ENCODE peak calls at places on chromosomes 11 and 22, in seven cellular contexts. F, U, D, A, R, V and K are unnamed samples.

GRCh38 chr22:32181043-32181442 is 21.9 kb upstream of the C22orf42 start:
- DNase-seq in F (no peak), U (no peak), D (no peak), A (no peak), R (no peak), V (no peak), K (no peak)

GRCh38 chr11:3164138-3164539 is 971 bp downstream of the OSBPL5 start:
- DNase-seq in F (no peak), U (no peak), D (no peak), A (peak), R (no peak), V (no peak), K (peak)

GRCh38 chr11:116683982-116684381 is 88.8 kb downstream of the BUD13 start:
- DNase-seq in F (no peak), U (no peak), D (no peak), A (no peak), R (no peak), V (no peak), K (no peak)

GRCh38 chr22:30310881-30311771 is 15.6 kb downstream of the TBC1D10A start:
- DNase-seq in F (peak), U (no peak), D (no peak), A (peak), R (no peak), V (peak), K (peak)

GRCh38 chr11:92808009-92808408 is 161.4 kb upstream of the MTNR1B start:
- DNase-seq in F (no peak), U (no peak), D (no peak), A (no peak), R (no peak), V (no peak), K (no peak)

GRCh38 chr11:115616941-115617340 is 112.7 kb upstream of the CADM1 start:
- DNase-seq in F (no peak), U (no peak), D (no peak), A (no peak), R (no peak), V (no peak), K (no peak)

GRCh38 chr11:3158131-3158591 is 6.9 kb downstream of the OSBPL5 start:
- DNase-seq in F (no peak), U (no peak), D (no peak), A (peak), R (no peak), V (no peak), K (peak)

GRCh38 chr22:19930537-19931486 is 10.8 kb upstream of the COMT start:
- DNase-seq in F (no peak), U (no peak), D (no peak), A (no peak), R (no peak), V (no peak), K (no peak)

GRCh38 chr11:132772712-132773545 is 759.4 kb downstream of the OPCML start:
- DNase-seq in F (no peak), U (no peak), D (no peak), A (no peak), R (no peak), V (peak), K (no peak)

GRCh38 chr11:92848578-92848977 is 120.9 kb upstream of the MTNR1B start:
- DNase-seq in F (no peak), U (no peak), D (no peak), A (no peak), R (no peak), V (no peak), K (no peak)

GRCh38 chr22:47724030-47724429 is 961.6 kb downstream of the TBC1D22A start:
- DNase-seq in F (no peak), U (no peak), D (peak), A (no peak), R (no peak), V (peak), K (no peak)

GRCh38 chr11:128711136-128711535 is 17.3 kb downstream of the FLI1 start:
- DNase-seq in F (no peak), U (no peak), D (no peak), A (no peak), R (no peak), V (no peak), K (no peak)

GRCh38 chr11:119372260-119373058 is 9.0 kb downstream of the USP2 start:
- DNase-seq in F (no peak), U (no peak), D (no peak), A (no peak), R (no peak), V (no peak), K (peak)

GRCh38 chr22:48675141-48675827 is 1152.4 kb downstream of the BRD1 start:
- DNase-seq in F (no peak), U (no peak), D (no peak), A (no peak), R (no peak), V (no peak), K (peak)

GRCh38 chr11:122981388-122982264 is at the start of gene BSX:
- DNase-seq in F (peak), U (peak), D (no peak), A (peak), R (no peak), V (no peak), K (peak)

GRCh38 chr22:19429950-19430889 is 1.3 kb downstream of the HIRA start:
- DNase-seq in F (peak), U (peak), D (no peak), A (peak), R (no peak), V (no peak), K (no peak)

GRCh38 chr22:35355744-35356420 is 25.0 kb upstream of the HMOX1 start:
- DNase-seq in F (no peak), U (no peak), D (no peak), A (no peak), R (no peak), V (no peak), K (no peak)

GRCh38 chr22:27554106-27554814 is 247.3 kb downstream of the MN1 start:
- DNase-seq in F (peak), U (no peak), D (no peak), A (peak), R (no peak), V (no peak), K (no peak)

GRCh38 chr11:44912270-44912987 is 38.3 kb downstream of the TP53I11 start:
- DNase-seq in F (no peak), U (no peak), D (no peak), A (no peak), R (no peak), V (no peak), K (no peak)

GRCh38 chr11:12430912-12431311 is 53.5 kb downstream of the PARVA start:
- DNase-seq in F (peak), U (no peak), D (no peak), A (peak), R (no peak), V (peak), K (no peak)

GRCh38 chr11:79336740-79337517 is 103.9 kb downstream of the TENM4 start:
- DNase-seq in F (no peak), U (no peak), D (no peak), A (no peak), R (no peak), V (no peak), K (no peak)

GRCh38 chr11:255176-255575 is 18.4 kb downstream of the PSMD13 start:
- DNase-seq in F (no peak), U (no peak), D (no peak), A (no peak), R (no peak), V (no peak), K (no peak)

GRCh38 chr22:22178992-22179391 is 65.6 kb upstream of the VPREB1 start:
- DNase-seq in F (no peak), U (no peak), D (no peak), A (no peak), R (no peak), V (no peak), K (no peak)

GRCh38 chr11:119012629-119013170 is 5.4 kb downstream of the RPS25 start:
- DNase-seq in F (no peak), U (peak), D (no peak), A (no peak), R (no peak), V (no peak), K (no peak)

GRCh38 chr11:110679323-110679980 is 32.8 kb downstream of the ARHGAP20 start:
- DNase-seq in F (no peak), U (no peak), D (no peak), A (no peak), R (no peak), V (no peak), K (no peak)

GRCh38 chr11:76721755-76722677 is 51.5 kb upstream of the LRRC32 start:
- DNase-seq in F (peak), U (peak), D (peak), A (peak), R (no peak), V (peak), K (peak)

GRCh38 chr11:116126540-116126939 is 622.3 kb upstream of the CADM1 start:
- DNase-seq in F (no peak), U (no peak), D (no peak), A (no peak), R (no peak), V (no peak), K (no peak)

GRCh38 chr22:32796865-32797573 is 4.5 kb upstream of the TIMP3 start:
- DNase-seq in F (peak), U (peak), D (peak), A (peak), R (no peak), V (no peak), K (peak)

GRCh38 chr22:43007519-43008102 is 7.3 kb downstream of the PACSIN2 start:
- DNase-seq in F (peak), U (peak), D (no peak), A (peak), R (no peak), V (no peak), K (no peak)

GRCh38 chr11:130223291-130223971 is 63.8 kb downstream of the ST14 start:
- DNase-seq in F (no peak), U (no peak), D (no peak), A (no peak), R (no peak), V (no peak), K (no peak)

GRCh38 chr11:96055706-96056387 is 131.9 kb upstream of the MTMR2 start:
- DNase-seq in F (no peak), U (no peak), D (no peak), A (no peak), R (no peak), V (no peak), K (no peak)

GRCh38 chr11:16001899-16002426 is 354.4 kb downstream of the SOX6 start:
- DNase-seq in F (peak), U (no peak), D (no peak), A (peak), R (no peak), V (no peak), K (peak)

GRCh38 chr22:29524440-29525191 is 28.9 kb downstream of the THOC5 start:
- DNase-seq in F (peak), U (peak), D (no peak), A (peak), R (no peak), V (no peak), K (no peak)

GRCh38 chr11:38019072-38019775 is 1421.2 kb upstream of the RAG2 start:
- DNase-seq in F (no peak), U (no peak), D (no peak), A (no peak), R (no peak), V (no peak), K (no peak)
- TF ChIP-seq CTCF in F (no peak), U (no peak), D (no peak), A (no peak), R (no peak), V (no peak), K (no peak)

DNA sequence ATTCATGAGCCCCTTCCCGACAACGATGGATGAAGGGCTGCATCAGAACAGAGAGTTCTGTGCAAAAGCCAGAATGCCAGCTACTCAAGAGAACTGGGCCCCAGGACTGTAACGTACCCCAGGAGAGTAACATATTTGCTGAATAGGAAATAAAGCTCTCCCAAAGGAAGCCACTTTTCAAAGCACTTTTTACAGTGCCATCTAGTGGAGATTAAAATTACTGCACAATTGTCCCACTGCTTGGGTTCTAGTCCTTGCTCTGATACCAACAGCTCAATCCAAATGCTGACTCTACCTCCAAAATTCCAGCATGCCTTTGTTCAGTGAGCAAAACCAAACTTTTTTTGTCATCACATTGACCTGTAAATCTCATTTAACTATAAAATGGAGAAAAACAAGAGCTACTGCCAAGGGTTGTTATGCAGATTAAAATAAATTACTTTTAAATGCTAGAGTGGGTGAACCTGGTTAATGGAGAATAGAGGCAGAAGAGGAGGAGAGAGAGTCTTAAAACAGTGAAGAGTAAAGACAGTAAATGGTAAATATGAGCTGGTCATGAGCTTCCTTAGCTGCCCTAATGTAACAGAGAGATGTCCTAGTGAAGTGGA is 87.6 kb upstream of the FSHB start:
- DNase-seq in F (no peak), U (peak), D (no peak), A (no peak), R (peak), V (no peak), K (no peak)
- TF ChIP-seq EP300 in F (no peak), U (no peak), D (no peak), A (no peak), R (no peak), V (no peak), K (no peak)

DNA sequence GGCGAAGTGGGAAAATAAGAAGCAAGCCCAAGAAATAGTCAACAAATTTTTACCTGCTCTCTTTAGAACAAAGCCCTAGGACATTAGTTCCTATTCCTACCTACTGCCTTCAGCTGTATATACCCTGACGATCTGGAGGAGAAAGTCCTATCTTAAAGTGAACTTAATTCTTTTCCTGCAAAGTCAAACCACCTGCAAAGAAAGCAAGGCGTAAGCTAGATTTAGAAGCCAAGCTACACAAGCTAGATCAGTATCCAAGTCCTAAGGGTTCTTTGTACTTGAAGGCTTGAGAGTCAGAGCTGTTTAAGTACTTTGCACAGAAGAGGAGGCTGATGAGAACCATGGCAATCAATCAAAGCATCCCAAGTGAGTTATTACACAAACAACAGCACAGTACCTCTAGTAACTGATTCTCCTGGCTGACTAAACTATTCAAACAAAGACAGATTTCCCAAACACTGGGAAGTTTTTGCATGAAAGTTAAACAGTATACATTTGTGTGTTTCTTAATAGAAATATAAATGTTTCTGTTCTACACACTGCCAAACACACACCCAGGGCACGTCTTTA is 1.9 kb downstream of the CDON start:
- DNase-seq in F (no peak), U (no peak), D (no peak), A (no peak), R (no peak), V (no peak), K (no peak)
- TF ChIP-seq POLR2AphosphoS5 in F (no peak), U (no peak), D (no peak), A (no peak), R (no peak), V (no peak), K (no peak)

GRCh38 chr11:72739240-72740059 is 12.8 kb downstream of the ARAP1 start:
- DNase-seq in F (no peak), U (no peak), D (no peak), A (no peak), R (no peak), V (no peak), K (no peak)

GRCh38 chr11:72737341-72737740 is 14.9 kb downstream of the ARAP1 start:
- DNase-seq in F (no peak), U (no peak), D (no peak), A (no peak), R (no peak), V (no peak), K (peak)

GRCh38 chr11:72738199-72739141 is 13.7 kb downstream of the ARAP1 start:
- DNase-seq in F (peak), U (peak), D (no peak), A (no peak), R (no peak), V (no peak), K (peak)

GRCh38 chr11:72735495-72736027 is 16.6 kb downstream of the ARAP1 start:
- DNase-seq in F (no peak), U (peak), D (no peak), A (no peak), R (no peak), V (no peak), K (peak)

DNA sequence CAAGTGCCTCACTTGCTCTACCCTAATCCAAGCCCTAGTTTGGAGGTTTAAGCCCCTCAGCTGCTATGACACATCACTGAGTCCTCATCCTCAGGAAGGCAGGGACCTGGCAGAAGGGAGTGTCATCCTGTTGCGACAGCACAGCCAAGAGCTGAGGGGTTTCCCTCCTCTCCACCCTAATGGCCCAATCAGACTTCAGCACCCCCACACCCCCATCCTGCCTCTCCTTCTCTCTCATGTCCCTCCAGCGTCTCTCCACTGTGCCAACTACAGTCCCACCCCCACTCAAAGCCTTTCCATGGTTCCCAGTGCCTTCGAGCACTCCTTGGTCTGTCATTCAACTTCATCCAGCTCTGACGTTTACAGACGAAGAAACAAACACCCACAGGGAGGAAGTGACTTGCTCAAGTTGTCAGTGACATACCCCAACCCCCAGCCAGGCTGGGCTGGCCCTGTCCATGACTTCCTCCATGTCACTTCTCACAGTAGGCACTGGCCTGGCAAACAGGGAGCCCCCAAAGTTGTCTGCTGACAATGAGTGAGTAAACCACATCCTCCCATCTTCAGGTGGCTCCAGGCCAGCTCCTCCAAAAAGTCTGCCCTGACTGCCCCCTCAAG is 15.6 kb downstream of the ARAP1 start:
- DNase-seq in F (no peak), U (peak), D (no peak), A (no peak), R (no peak), V (no peak), K (peak)
- TF ChIP-seq CTCF in F (no peak), U (no peak), D (no peak), A (no peak), R (no peak), V (no peak), K (peak)

DNA sequence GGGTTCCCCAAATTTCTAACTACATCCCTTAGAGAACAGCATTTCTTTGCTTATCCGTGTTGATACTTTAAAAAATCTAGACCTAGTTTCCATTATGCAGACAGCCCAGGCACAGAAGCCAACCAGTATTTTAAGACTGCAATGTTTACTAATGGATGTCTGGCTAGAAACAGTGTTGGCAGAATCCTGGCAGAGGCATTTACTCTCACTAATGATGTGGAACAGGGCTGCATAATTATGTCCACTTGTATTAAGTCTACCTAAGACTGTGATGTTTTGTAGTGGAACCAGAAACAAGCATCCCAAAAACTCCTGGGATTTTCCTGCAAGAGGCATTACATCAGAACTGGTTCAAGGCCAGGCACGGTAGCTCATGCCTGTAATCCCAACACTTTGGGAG is 50.2 kb upstream of the PICALM start:
- DNase-seq in F (no peak), U (no peak), D (no peak), A (no peak), R (no peak), V (no peak), K (no peak)
- TF ChIP-seq EP300 in F (no peak), U (no peak), D (no peak), A (no peak), R (no peak), V (no peak), K (no peak)

GRCh38 chr11:68843703-68844312 is 2.1 kb upstream of the CPT1A start:
- DNase-seq in F (peak), U (no peak), D (no peak), A (peak), R (no peak), V (no peak), K (peak)

GRCh38 chr11:68847395-68847794 is 5.7 kb upstream of the CPT1A start:
- DNase-seq in F (no peak), U (no peak), D (no peak), A (no peak), R (no peak), V (no peak), K (no peak)

GRCh38 chr11:68844801-68845200 is 3.1 kb upstream of the CPT1A start:
- DNase-seq in F (no peak), U (no peak), D (no peak), A (no peak), R (no peak), V (no peak), K (no peak)

GRCh38 chr11:68844376-68844775 is 2.7 kb upstream of the CPT1A start:
- DNase-seq in F (no peak), U (no peak), D (no peak), A (no peak), R (no peak), V (no peak), K (no peak)

GRCh38 chr11:68845351-68846002 is 3.8 kb upstream of the CPT1A start:
- DNase-seq in F (no peak), U (no peak), D (no peak), A (no peak), R (no peak), V (no peak), K (no peak)
- TF ChIP-seq POLR2AphosphoS5 in F (no peak), U (no peak), D (no peak), A (no peak), R (no peak), V (no peak), K (no peak)

DNA sequence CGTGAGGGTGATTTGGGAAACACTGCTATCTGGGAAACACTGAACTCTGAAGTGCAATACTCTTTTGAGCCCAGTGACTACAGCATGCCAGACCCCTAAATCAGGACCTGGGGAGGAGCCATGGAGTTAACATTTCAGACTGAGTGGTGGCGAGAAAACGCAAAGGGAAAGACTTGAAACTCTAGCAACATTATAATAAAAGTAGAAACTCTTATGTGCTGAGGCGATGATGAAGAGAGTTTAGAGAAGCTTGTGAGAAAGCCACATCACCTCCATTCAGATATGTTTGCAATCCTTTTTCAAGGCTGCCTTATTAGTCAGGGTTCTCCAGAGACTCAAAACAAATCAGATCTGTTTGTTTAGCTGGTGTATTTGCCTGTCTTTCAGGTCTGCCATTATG is 1.9 kb downstream of the FEN1 start:
- DNase-seq in F (no peak), U (no peak), D (no peak), A (no peak), R (no peak), V (no peak), K (no peak)
- TF ChIP-seq CTCF in F (no peak), U (no peak), D (no peak), A (no peak), R (no peak), V (no peak), K (no peak)